ENCODE peak calls at places on chromosomes 11 and 22, in seven cellular contexts. H is H1, M is K562, Z is GM12878, P is GM12891, Y is HepG2, L is SK-N-SH. N is an unnamed sample.

GRCh38 chr22:27424319-27424718 is 377.2 kb downstream of the MN1 start:
- DNase-seq in H (no peak), M (no peak), Z (no peak), P (no peak), Y (no peak), L (peak; percentile 36), N (no peak)

GRCh38 chr11:116930177-116930576 is 92.8 kb upstream of the APOA1 start:
- DNase-seq in H (no peak), M (no peak), Z (no peak), P (no peak), Y (peak; percentile 21), L (no peak), N (no peak)

GRCh38 chr11:20059587-20060021 is 100.7 kb downstream of the DBX1 start:
- DNase-seq in H (no peak), M (no peak), Z (no peak), P (no peak), Y (no peak), L (no peak), N (no peak)

GRCh38 chr11:109512249-109512648 is 90.3 kb downstream of the C11orf87 start:
- DNase-seq in H (no peak), M (no peak), Z (no peak), P (no peak), Y (no peak), L (no peak), N (no peak)

GRCh38 chr11:119700536-119701346 is 28.3 kb downstream of the NECTIN1 start:
- DNase-seq in H (no peak), M (no peak), Z (no peak), P (no peak), Y (peak; percentile 35), L (no peak), N (no peak)

GRCh38 chr11:73273246-73273890 is 1.2 kb downstream of the P2RY6 start:
- DNase-seq in H (no peak), M (no peak), Z (no peak), P (no peak), Y (no peak), L (peak; percentile 57), N (no peak)

GRCh38 chr11:16609769-16610168 is 128.7 kb upstream of the C11orf58 start:
- DNase-seq in H (no peak), M (no peak), Z (no peak), P (no peak), Y (no peak), L (no peak), N (no peak)

GRCh38 chr11:108616549-108616948 is 23.0 kb upstream of the EXPH5 start:
- DNase-seq in H (no peak), M (no peak), Z (no peak), P (no peak), Y (peak; percentile 49), L (no peak), N (no peak)

GRCh38 chr11:86571273-86571948 is 101.0 kb downstream of the ME3 start:
- DNase-seq in H (peak; percentile 76), M (peak; percentile 68), Z (no peak), P (no peak), Y (peak; percentile 69), L (peak; percentile 36), N (no peak)

GRCh38 chr11:62908468-62909072 is 12.6 kb downstream of the CHRM1 start:
- DNase-seq in H (no peak), M (no peak), Z (no peak), P (no peak), Y (no peak), L (no peak), N (no peak)

GRCh38 chr11:111797145-111797581 is 31.0 kb upstream of the PPP2R1B start:
- DNase-seq in H (no peak), M (no peak), Z (peak; percentile 34), P (no peak), Y (no peak), L (no peak), N (no peak)

GRCh38 chr22:44994399-44995281 is 15.2 kb downstream of the PHF21B start:
- DNase-seq in H (no peak), M (no peak), Z (no peak), P (no peak), Y (no peak), L (peak; percentile 76), N (no peak)

GRCh38 chr22:38452373-38453064 is 2.5 kb downstream of the KCNJ4 start:
- DNase-seq in H (no peak), M (no peak), Z (no peak), P (no peak), Y (no peak), L (no peak), N (no peak)

GRCh38 chr11:111845256-111846028 is 25.9 kb downstream of the ALG9 start:
- DNase-seq in H (no peak), M (no peak), Z (no peak), P (no peak), Y (no peak), L (no peak), N (no peak)

GRCh38 chr11:86698634-86699033 is 26.2 kb upstream of the ME3 start:
- DNase-seq in H (no peak), M (no peak), Z (no peak), P (no peak), Y (no peak), L (no peak), N (no peak)

GRCh38 chr11:26556582-26556981 is 15.5 kb downstream of the MUC15 start:
- DNase-seq in H (no peak), M (no peak), Z (no peak), P (no peak), Y (no peak), L (no peak), N (no peak)

GRCh38 chr11:44931466-44931865 is 19.2 kb downstream of the TP53I11 start:
- DNase-seq in H (no peak), M (no peak), Z (no peak), P (no peak), Y (no peak), L (no peak), N (no peak)

GRCh38 chr11:8934735-8935478 is 2.2 kb upstream of the C11orf16 start:
- DNase-seq in H (no peak), M (no peak), Z (no peak), P (no peak), Y (peak; percentile 18), L (no peak), N (no peak)

GRCh38 chr22:46542011-46542985 is 4.9 kb upstream of the CELSR1 start:
- DNase-seq in H (no peak), M (peak; percentile 77), Z (peak; percentile 21), P (peak; percentile 95), Y (peak; percentile 45), L (peak; percentile 97), N (peak; percentile 95)

GRCh38 chr11:130128626-130129025 is 31.0 kb upstream of the ST14 start:
- DNase-seq in H (no peak), M (no peak), Z (no peak), P (no peak), Y (no peak), L (no peak), N (no peak)

GRCh38 chr11:117520201-117520600 is 192.5 kb downstream of the CEP164 start:
- DNase-seq in H (no peak), M (no peak), Z (no peak), P (no peak), Y (no peak), L (no peak), N (no peak)

GRCh38 chr22:32725369-32725988 is 76.0 kb upstream of the TIMP3 start:
- DNase-seq in H (no peak), M (no peak), Z (no peak), P (no peak), Y (peak; percentile 15), L (no peak), N (no peak)

GRCh38 chr22:32721328-32722180 is 80.0 kb upstream of the TIMP3 start:
- DNase-seq in H (no peak), M (no peak), Z (no peak), P (no peak), Y (peak; percentile 20), L (no peak), N (no peak)

GRCh38 chr22:32722441-32722840 is 79.1 kb upstream of the TIMP3 start:
- DNase-seq in H (no peak), M (no peak), Z (no peak), P (no peak), Y (no peak), L (no peak), N (no peak)

GRCh38 chr22:32720924-32721323 is 80.6 kb upstream of the TIMP3 start:
- DNase-seq in H (no peak), M (no peak), Z (no peak), P (no peak), Y (peak; percentile 64), L (peak; percentile 37), N (no peak)

DNA sequence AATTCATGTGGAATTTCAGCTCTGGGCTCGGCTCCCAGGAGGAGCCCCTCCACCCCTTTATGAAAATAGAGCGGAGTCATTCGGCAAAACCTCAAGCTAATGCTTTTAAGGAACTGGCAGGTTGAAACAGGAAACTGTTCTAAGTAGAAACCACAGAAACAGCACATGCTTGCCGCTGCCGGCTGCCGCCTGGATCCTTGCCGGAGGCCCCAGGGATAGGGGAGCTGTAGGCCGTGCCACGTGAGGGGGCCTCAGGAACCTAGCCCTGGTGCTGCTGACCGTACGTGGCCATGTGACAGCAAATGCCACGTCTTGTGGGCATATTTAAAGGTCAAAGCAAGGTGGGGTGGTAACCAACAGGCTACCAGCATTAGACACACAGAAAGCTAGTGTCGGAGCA is 77.9 kb upstream of the TIMP3 start:
- DNase-seq in H (no peak), M (no peak), Z (peak; percentile 25), P (peak; percentile 41), Y (no peak), L (no peak), N (peak; percentile 38)
- TF ChIP-seq TAF1 in H (no peak), M (no peak), Z (no peak), P (no peak), Y (no peak), L (no peak), N (no peak)

GRCh38 chr11:1882265-1883238 is 9.1 kb downstream of the PRR33 start:
- DNase-seq in H (peak; percentile 54), M (peak; percentile 90), Z (no peak), P (peak; percentile 99), Y (peak; percentile 49), L (peak; percentile 97), N (peak; percentile 98)
- TF ChIP-seq POLR2AphosphoS5 in H (no peak), M (no peak), Z (no peak), P (no peak), Y (no peak), L (no peak), N (no peak)

GRCh38 chr11:134476435-134477021 is 64.5 kb upstream of the B3GAT1 start:
- DNase-seq in H (peak; percentile 38), M (no peak), Z (no peak), P (no peak), Y (no peak), L (no peak), N (no peak)
- TF ChIP-seq TAF1 in H (no peak), M (no peak), Z (no peak), P (no peak), Y (no peak), L (no peak), N (no peak)

GRCh38 chr11:65116370-65117205 is 913 bp downstream of the ZNHIT2 start:
- DNase-seq in H (no peak), M (no peak), Z (no peak), P (no peak), Y (no peak), L (peak; percentile 58), N (no peak)
- TF ChIP-seq POLR2AphosphoS5 in H (peak; percentile 74), M (no peak), Z (no peak), P (peak; percentile 68), Y (no peak), L (peak; percentile 42), N (no peak)

N was measured in GM12892.